ENCODE peak calls at places on chromosome 4, in six cellular contexts. A, V, M, N, W and S are unnamed samples.
A peak's percentile ranks its signal among the peaks of the same experiment; 100 is the strongest.

GRCh38 chr4:184401397-184402171 is 72.8 kb downstream of the IRF2 start:
- DNase-seq in N (no peak), A (no peak), M (no peak), V (no peak), W (no peak), S (no peak)

GRCh38 chr4:33334416-33334815 is 2614.2 kb downstream of the PCDH7 start:
- DNase-seq in W (no peak), N (no peak), V (peak; percentile 28), M (no peak), A (no peak), S (no peak)

GRCh38 chr4:40194602-40195161 is 2.1 kb upstream of the RHOH start:
- DNase-seq in W (no peak), A (peak; percentile 78), N (no peak), M (no peak), V (no peak), S (no peak)

GRCh38 chr4:45036677-45037076 is 310.3 kb upstream of the GNPDA2 start:
- DNase-seq in W (no peak), V (peak; percentile 18), N (no peak), A (no peak), M (no peak), S (no peak)

GRCh38 chr4:184298255-184298654 is 80.6 kb upstream of the ENPP6 start:
- DNase-seq in N (no peak), V (no peak), M (no peak), W (no peak), A (no peak), S (no peak)

GRCh38 chr4:84965558-84966381 is 720 bp downstream of the WDFY3 start:
- DNase-seq in A (no peak), V (peak; percentile 36), M (peak; percentile 67), W (peak; percentile 44), N (peak; percentile 81), S (peak; percentile 80)

GRCh38 chr4:30721353-30722091 is 1.4 kb downstream of the PCDH7 start:
- DNase-seq in M (peak; percentile 72), W (peak; percentile 60), V (peak; percentile 64), N (peak; percentile 66), A (no peak), S (peak; percentile 78)

GRCh38 chr4:177802149-177802548 is 359.9 kb upstream of the AGA start:
- DNase-seq in V (peak; percentile 3), M (no peak), W (no peak), N (no peak), A (no peak), S (no peak)

GRCh38 chr4:81688085-81688484 is 216.4 kb upstream of the RASGEF1B start:
- DNase-seq in M (no peak), V (peak; percentile 34), A (no peak), W (no peak), N (no peak), S (no peak)

GRCh38 chr4:28686618-28687017 is 1826.0 kb downstream of the STIM2 start:
- DNase-seq in V (peak; percentile 65), N (no peak), M (no peak), W (no peak), A (no peak), S (peak; percentile 72)

GRCh38 chr4:5874811-5875465 is 17.9 kb downstream of the CRMP1 start:
- DNase-seq in N (no peak), W (no peak), A (no peak), V (peak; percentile 20), M (no peak), S (no peak)

GRCh38 chr4:98658287-98659105 is at the start of gene TSPAN5:
- DNase-seq in N (peak; percentile 90), W (peak; percentile 74), M (peak; percentile 84), A (peak; percentile 77), V (peak; percentile 88), S (peak; percentile 90)

GRCh38 chr4:87530868-87531267 is 1.7 kb upstream of the SPARCL1 start:
- DNase-seq in V (peak; percentile 93), W (no peak), M (peak; percentile 95), N (peak; percentile 64), A (no peak), S (no peak)

GRCh38 chr4:113607147-113607720 is 154.3 kb downstream of the CAMK2D start:
- DNase-seq in A (no peak), V (no peak), M (no peak), N (no peak), W (no peak), S (no peak)

GRCh38 chr4:173591760-173592159 is 61.7 kb upstream of the HAND2 start:
- DNase-seq in A (no peak), W (no peak), V (no peak), M (no peak), N (no peak), S (no peak)

GRCh38 chr4:94689155-94689554 is 68.6 kb upstream of the BMPR1B start:
- DNase-seq in N (no peak), M (no peak), W (no peak), A (no peak), V (no peak), S (no peak)

GRCh38 chr4:188697217-188697616 is 558.0 kb downstream of the TRIML1 start:
- DNase-seq in M (no peak), A (no peak), N (no peak), W (no peak), V (no peak), S (no peak)

GRCh38 chr4:84673475-84674230 is 90.7 kb downstream of the CDS1 start:
- DNase-seq in A (no peak), M (no peak), V (peak; percentile 86), N (no peak), W (no peak), S (no peak)

GRCh38 chr4:56606385-56606784 is 74.7 kb downstream of the HOPX start:
- DNase-seq in V (no peak), N (no peak), A (no peak), W (no peak), M (no peak), S (no peak)
- TF ChIP-seq CTCF in V (no peak), N (no peak), A (no peak), W (no peak), M (no peak), S (no peak)

GRCh38 chr4:139188648-139189416 is 11.8 kb upstream of the ELF2 start:
- DNase-seq in N (no peak), W (no peak), A (no peak), M (no peak), V (no peak), S (no peak)

GRCh38 chr4:139189417-139189749 is 12.4 kb upstream of the ELF2 start:
- DNase-seq in A (no peak), N (no peak), M (no peak), W (no peak), V (no peak), S (no peak)

DNA sequence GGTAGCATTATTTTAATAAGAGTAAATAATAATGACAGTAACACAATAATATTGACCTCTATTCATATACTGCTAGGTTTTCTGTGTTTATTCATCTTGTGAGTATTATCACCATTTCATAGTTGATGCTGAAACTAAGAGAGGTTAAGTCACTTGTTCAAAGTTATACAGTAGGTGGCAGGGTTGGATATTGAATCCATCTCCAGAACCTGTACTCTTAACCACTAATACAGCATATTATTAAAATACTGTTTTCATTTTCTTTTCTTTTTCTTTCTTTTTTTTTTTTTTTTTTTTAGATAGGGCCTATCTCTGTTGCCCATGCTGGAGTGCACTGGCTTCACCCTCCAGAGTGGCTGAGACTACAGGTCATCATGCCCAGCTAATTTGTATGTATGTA is 7.1 kb upstream of the ELF2 start:
- DNase-seq in V (peak; percentile 62), M (no peak), N (no peak), A (no peak), W (no peak), S (no peak)
- TF ChIP-seq CTCF in V (peak; percentile 34), M (no peak), N (peak; percentile 23), A (no peak), W (no peak), S (no peak)

GRCh38 chr4:791866-792630 is 33.9 kb downstream of the CPLX1 start:
- DNase-seq in M (no peak), W (no peak), V (peak; percentile 52), N (no peak), A (no peak), S (no peak)
- TF ChIP-seq CTCF in M (no peak), W (no peak), V (peak; percentile 10), N (no peak), A (no peak), S (no peak)

GRCh38 chr4:150593996-150594395 is 12.0 kb downstream of the MAB21L2 start:
- DNase-seq in W (no peak), M (no peak), N (no peak), V (no peak), A (no peak), S (no peak)

GRCh38 chr4:150591904-150592303 is 10.0 kb downstream of the MAB21L2 start:
- DNase-seq in A (no peak), N (no peak), M (no peak), V (no peak), W (no peak), S (no peak)

GRCh38 chr4:150589174-150589573 is 7.2 kb downstream of the MAB21L2 start:
- DNase-seq in V (no peak), M (no peak), A (no peak), N (no peak), W (no peak), S (no peak)

GRCh38 chr4:150588341-150588740 is 6.4 kb downstream of the MAB21L2 start:
- DNase-seq in V (no peak), A (no peak), W (no peak), M (no peak), N (no peak), S (no peak)

DNA sequence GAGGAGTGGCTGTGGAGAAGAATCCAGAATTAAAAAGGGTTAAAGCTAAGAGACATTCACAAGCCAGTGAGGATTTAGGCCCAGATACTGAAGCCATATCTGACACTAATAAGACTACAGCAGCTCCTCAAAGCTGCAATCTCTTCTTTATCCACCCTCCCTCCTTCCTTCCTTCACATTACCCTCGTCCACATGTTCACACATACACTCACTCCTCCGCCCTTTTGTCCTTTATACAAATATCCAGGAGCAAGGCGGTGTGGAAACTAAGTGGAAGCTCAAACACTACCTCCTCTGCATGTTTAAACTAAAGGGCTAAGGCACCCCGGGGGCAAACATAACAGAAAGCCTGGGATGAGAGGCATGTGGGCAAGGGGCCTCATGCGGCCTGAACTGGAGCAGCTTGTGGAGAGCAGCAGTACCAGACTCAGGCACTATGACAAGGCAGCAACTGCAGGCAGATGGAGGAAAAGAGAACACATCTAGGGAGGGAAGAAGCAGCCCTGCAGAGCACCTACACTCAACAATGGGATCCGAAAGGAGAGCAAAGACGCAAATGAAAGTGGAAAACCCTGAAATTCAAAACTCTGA is 9.4 kb downstream of the MAB21L2 start:
- DNase-seq in A (no peak), V (no peak), W (no peak), N (no peak), M (peak; percentile 74), S (peak; percentile 63)
- TF ChIP-seq CTCF in A (no peak), V (no peak), W (no peak), N (no peak), M (peak; percentile 15), S (no peak)

DNA sequence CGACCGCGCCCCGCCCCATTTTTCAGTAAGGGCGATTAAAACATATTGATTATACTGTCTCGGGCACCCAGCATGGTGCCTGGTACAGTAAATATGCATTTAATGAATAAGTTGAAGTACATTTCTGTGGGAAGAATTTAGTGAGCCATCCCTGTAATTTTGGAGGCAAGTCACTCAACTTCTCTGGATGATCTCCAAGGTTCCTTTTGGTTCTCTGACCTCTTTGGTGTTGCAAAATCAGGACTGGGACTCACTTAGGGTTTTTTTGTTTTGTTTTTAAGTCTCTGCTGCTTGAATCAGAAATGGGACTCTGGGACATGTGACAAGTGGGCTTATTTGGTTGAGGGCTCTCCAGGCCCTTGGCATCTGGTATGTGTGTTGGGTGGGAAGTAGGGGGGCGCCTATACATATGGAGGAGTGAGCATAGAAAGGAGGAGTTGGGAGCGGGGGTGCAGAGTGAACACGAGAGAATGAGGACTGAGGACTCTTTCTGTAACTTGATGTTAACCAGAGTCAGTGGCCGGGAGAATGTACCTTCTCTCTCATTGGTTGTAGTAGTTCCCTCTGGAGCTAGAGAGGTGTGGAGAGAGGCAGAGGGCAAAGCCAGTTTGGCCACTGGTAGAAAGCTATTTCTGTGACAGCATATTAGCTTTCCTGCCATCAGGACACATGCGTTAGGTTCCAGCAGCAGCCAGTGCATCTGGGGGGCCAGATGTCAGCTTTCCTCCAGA is 1.9 kb downstream of the ARHGAP10 start:
- DNase-seq in N (no peak), M (no peak), V (peak; percentile 34), A (no peak), W (no peak), S (peak; percentile 36)
- TF ChIP-seq CTCF in N (no peak), M (no peak), V (no peak), A (no peak), W (no peak), S (no peak)